ENCODE peak calls at places on chromosomes 6 and 20, in ten cellular contexts. I, G, Q, M, A, H, B, O, R and U are unnamed samples.

GRCh38 chr20:50170549-50171220 is 17.2 kb upstream of the PEDS1 start:
- DNase-seq in I (no peak), G (no peak), Q (no peak), M (no peak), A (no peak), H (no peak), B (no peak), O (no peak), R (no peak), U (no peak)

GRCh38 chr6:132392792-132393191 is 8.5 kb downstream of the MOXD1 start:
- DNase-seq in I (no peak), G (no peak), Q (no peak), M (no peak), A (no peak), H (no peak), B (peak), O (no peak), R (no peak), U (peak)

GRCh38 chr20:326645-327031 is 1.3 kb downstream of the SOX12 start:
- DNase-seq in I (no peak), G (peak), Q (peak), M (no peak), A (no peak), H (peak), B (peak), O (no peak), R (no peak), U (no peak)

GRCh38 chr6:64890609-64891008 is 816.4 kb downstream of the EYS start:
- DNase-seq in I (no peak), G (no peak), Q (no peak), M (no peak), A (peak), H (no peak), B (peak), O (peak), R (no peak), U (no peak)

GRCh38 chr6:156866181-156866862 is 89.1 kb downstream of the ARID1B start:
- DNase-seq in I (no peak), G (peak), Q (no peak), M (no peak), A (peak), H (no peak), B (no peak), O (peak), R (no peak), U (peak)

GRCh38 chr20:33945391-33946079 is 48.2 kb upstream of the RALY start:
- DNase-seq in I (no peak), G (no peak), Q (no peak), M (no peak), A (peak), H (no peak), B (peak), O (peak), R (no peak), U (peak)

GRCh38 chr20:62876826-62877728 is 15.5 kb upstream of the TCFL5 start:
- DNase-seq in I (peak), G (no peak), Q (no peak), M (peak), A (no peak), H (no peak), B (peak), O (peak), R (peak), U (no peak)

GRCh38 chr6:13559251-13559650 is 15.2 kb upstream of the SIRT5 start:
- DNase-seq in I (no peak), G (no peak), Q (no peak), M (no peak), A (no peak), H (no peak), B (no peak), O (no peak), R (no peak), U (no peak)

GRCh38 chr6:119343167-119343566 is 6.4 kb downstream of the MAN1A1 start:
- DNase-seq in I (no peak), G (no peak), Q (no peak), M (no peak), A (no peak), H (no peak), B (no peak), O (no peak), R (no peak), U (no peak)

GRCh38 chr20:1933465-1933870 is 38.3 kb downstream of the SIRPA start:
- DNase-seq in I (peak), G (no peak), Q (no peak), M (peak), A (no peak), H (no peak), B (peak), O (peak), R (peak), U (peak)

GRCh38 chr20:45817652-45818194 is 5.3 kb downstream of the UBE2C start:
- DNase-seq in I (no peak), G (no peak), Q (no peak), M (no peak), A (peak), H (no peak), B (peak), O (peak), R (no peak), U (peak)

GRCh38 chr20:40090236-40090635 is 598.8 kb downstream of the MAFB start:
- DNase-seq in I (no peak), G (no peak), Q (no peak), M (no peak), A (no peak), H (no peak), B (no peak), O (peak), R (no peak), U (peak)

GRCh38 chr6:82711105-82711829 is 347.6 kb downstream of the TPBG start:
- DNase-seq in I (no peak), G (no peak), Q (no peak), M (no peak), A (no peak), H (no peak), B (no peak), O (peak), R (no peak), U (no peak)

GRCh38 chr6:125117818-125118217 is 35.8 kb upstream of the TPD52L1 start:
- DNase-seq in I (no peak), G (no peak), Q (no peak), M (no peak), A (no peak), H (no peak), B (no peak), O (peak), R (no peak), U (peak)

GRCh38 chr6:152572395-152573061 is 64.6 kb downstream of the SYNE1 start:
- DNase-seq in I (no peak), G (no peak), Q (no peak), M (no peak), A (peak), H (no peak), B (no peak), O (no peak), R (no peak), U (peak)

DNA sequence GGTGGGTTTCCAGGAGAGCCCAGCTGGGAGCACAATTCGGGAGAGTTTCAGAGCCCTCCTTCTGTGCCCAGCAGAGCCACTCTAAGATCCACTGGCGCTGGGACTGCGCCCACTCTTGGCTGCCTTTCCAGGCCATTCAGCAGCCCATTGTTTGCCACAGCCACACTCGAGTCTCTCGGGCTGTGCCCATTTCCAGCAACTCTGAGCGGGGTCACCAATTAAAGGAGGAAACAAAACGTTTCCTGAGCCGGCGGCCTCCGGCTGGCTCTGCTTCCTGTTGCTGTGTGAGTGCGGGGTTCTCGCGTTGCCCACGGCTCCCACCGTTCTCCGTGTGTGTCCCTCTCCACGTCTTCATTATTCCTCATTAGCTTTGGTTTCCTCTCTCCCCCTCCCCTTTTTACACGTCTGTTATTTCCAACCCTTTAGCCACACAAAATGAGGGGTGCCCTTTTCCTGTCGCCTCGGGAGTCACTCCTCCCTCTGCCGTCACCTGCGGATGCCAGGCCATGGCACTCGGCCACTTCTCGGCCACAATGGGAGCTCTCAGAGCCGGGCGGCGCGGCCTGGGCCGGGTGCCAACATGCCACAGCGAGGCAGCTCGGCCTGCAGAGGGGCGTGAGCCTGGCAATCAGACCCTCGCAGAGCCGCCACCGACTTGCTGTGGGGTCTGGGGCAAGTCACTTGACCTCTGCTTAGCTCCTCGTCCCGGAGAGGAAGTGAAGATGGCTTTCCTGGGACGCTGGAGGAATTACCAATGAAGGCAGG is 94.3 kb upstream of the NKX2-2 start:
- DNase-seq in I (peak), G (no peak), Q (peak), M (no peak), A (no peak), H (no peak), B (no peak), O (no peak), R (no peak), U (no peak)
- H3K4me3 ChIP-seq in I (no peak), G (no peak), Q (no peak), M (no peak), A (no peak), H (no peak), B (no peak), O (no peak), R (no peak), U (no peak)

GRCh38 chr6:90294989-90295853 is 1.4 kb downstream of the BACH2 start:
- DNase-seq in I (peak), G (no peak), Q (peak), M (peak), A (peak), H (peak), B (peak), O (peak), R (peak), U (peak)
- TF ChIP-seq CTCF in I (peak), G (no peak), Q (peak), M (peak), A (peak), H (no peak), B (no peak), O (no peak), R (peak), U (peak)

DNA sequence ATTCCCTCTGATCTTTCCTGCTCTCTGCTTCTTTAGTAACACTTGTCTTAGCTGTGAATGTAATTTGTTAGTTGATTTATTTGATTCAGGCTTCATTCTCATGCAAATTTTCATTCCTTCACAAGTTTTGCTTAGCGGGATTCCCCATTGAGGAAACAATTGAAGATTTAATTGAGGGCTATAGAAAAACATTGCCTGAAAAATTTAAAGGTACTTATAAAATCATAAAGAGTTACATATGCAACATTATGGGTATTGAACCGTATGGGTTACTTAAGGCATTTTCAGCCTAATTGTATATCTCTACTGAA is 11.9 kb upstream of the ZSCAN9 start:
- DNase-seq in I (no peak), G (no peak), Q (no peak), M (no peak), A (no peak), H (no peak), B (no peak), O (no peak), R (no peak), U (no peak)
- H3K4me3 ChIP-seq in I (no peak), G (peak), Q (peak), M (no peak), A (no peak), H (no peak), B (no peak), O (no peak), R (no peak), U (peak)

DNA sequence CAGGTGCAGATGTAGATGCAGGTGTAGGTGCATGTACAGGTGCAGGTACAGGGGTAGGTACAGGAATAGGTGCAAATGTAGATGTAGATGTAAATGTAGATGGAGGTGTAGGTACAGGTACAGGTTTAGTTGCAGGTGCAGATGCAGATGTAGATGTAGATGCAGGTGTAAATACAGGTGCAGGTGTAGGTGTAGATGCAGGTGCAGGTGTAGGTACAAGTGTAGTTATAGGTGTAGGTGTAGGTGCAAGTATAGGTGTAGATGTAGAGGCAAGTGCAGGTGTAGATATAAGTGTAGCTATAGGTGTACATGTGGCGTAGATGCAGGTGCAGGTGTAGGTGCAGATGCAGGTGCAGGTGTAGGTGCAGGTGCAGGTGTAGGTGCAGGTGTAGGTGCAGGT is 34.2 kb upstream of the CDH4 start:
- DNase-seq in I (no peak), G (no peak), Q (no peak), M (no peak), A (no peak), H (no peak), B (no peak), O (no peak), R (no peak), U (no peak)
- TF ChIP-seq CTCF in I (no peak), G (no peak), Q (no peak), M (no peak), A (no peak), H (no peak), B (no peak), O (no peak), R (no peak), U (no peak)

GRCh38 chr20:25076731-25077609 is 5.0 kb downstream of the VSX1 start:
- DNase-seq in I (no peak), G (peak), Q (no peak), M (no peak), A (no peak), H (peak), B (peak), O (peak), R (no peak), U (peak)
- H3K4me3 ChIP-seq in I (peak), G (peak), Q (peak), M (peak), A (no peak), H (no peak), B (no peak), O (no peak), R (peak), U (no peak)

DNA sequence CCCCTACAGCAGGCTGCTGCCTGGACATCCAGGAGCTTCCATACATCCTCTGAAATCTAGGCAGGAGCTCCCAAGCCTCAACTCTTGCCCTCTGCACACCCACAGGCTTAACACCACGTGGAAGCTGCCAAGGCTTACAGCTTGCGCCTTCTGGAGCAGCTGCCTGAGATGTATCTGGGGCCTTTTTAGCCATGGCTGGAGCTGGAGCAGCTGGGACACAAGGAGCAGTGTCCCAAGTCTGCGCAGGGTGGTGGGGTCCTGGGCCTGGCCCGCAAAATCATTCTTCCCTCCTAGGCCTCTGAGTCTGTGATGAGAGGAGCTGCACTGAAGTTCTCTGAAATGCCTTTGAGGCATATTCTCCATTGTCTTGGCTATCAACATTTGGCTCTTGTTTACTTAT is 255.0 kb downstream of the DLL1 start:
- DNase-seq in I (no peak), G (no peak), Q (no peak), M (no peak), A (no peak), H (no peak), B (no peak), O (no peak), R (peak), U (no peak)
- TF ChIP-seq CTCF in I (no peak), G (no peak), Q (no peak), M (no peak), A (no peak), H (no peak), B (no peak), O (no peak), R (no peak), U (no peak)

GRCh38 chr6:31363809-31364208 is 6.8 kb upstream of the HLA-B start:
- DNase-seq in I (no peak), G (no peak), Q (no peak), M (no peak), A (no peak), H (no peak), B (no peak), O (no peak), R (no peak), U (no peak)

GRCh38 chr6:31365864-31366263 is 8.9 kb upstream of the HLA-B start:
- DNase-seq in I (no peak), G (no peak), Q (no peak), M (no peak), A (no peak), H (no peak), B (no peak), O (no peak), R (no peak), U (no peak)

GRCh38 chr6:31359556-31359955 is 2.6 kb upstream of the HLA-B start:
- DNase-seq in I (no peak), G (no peak), Q (no peak), M (no peak), A (no peak), H (no peak), B (no peak), O (no peak), R (no peak), U (no peak)

GRCh38 chr6:31366693-31367470 is 9.9 kb upstream of the HLA-B start:
- DNase-seq in I (peak), G (peak), Q (peak), M (peak), A (peak), H (peak), B (peak), O (peak), R (peak), U (peak)

DNA sequence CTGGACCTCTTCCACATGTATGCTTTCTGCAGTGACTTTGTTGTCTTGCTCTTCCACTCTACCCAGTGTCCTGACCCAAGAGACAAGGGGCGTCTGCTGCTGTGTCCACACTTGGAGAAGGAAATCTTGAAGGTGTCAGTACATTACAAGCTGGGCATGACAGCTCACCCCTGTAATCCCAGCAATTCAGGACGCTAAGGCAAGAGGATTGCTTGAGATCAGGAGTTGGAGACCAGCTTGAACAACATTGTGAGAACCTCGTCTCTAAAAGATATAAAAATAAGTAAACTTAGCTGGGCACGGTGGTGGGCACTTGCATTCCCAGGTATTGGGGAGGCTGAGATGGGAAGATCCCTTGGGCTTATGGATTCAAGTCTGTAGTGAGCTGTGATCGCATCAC is 5.8 kb upstream of the HLA-B start:
- DNase-seq in I (no peak), G (no peak), Q (no peak), M (no peak), A (no peak), H (no peak), B (no peak), O (no peak), R (no peak), U (no peak)
- H3K4me3 ChIP-seq in I (no peak), G (no peak), Q (no peak), M (no peak), A (no peak), H (no peak), B (no peak), O (no peak), R (no peak), U (no peak)